ENCODE peak calls at places on chromosome 2, in six cellular contexts. One of them, this sample, is unnamed.

GRCh38 chr2:10871978-10872377 is 39.8 kb upstream of the KCNF1 start:
- DNase-seq in anterior cingulate cortex: no peak
- DNase-seq in choroid plexus epithelial cell: no peak
- DNase-seq in AG08396: no peak
- DNase-seq in PC-3: no peak
- DNase-seq in fibroblast of lung: no peak
- DNase-seq in this sample: no peak

GRCh38 chr2:124753842-124754241 is 728.8 kb downstream of the CNTNAP5 start:
- DNase-seq in choroid plexus epithelial cell: no peak
- DNase-seq in PC-3: no peak
- DNase-seq in anterior cingulate cortex: no peak
- DNase-seq in AG08396: no peak
- DNase-seq in fibroblast of lung: no peak
- DNase-seq in this sample: no peak

GRCh38 chr2:228599781-228600180 is 418.3 kb upstream of the SPHKAP start:
- DNase-seq in choroid plexus epithelial cell: no peak
- DNase-seq in AG08396: no peak
- DNase-seq in fibroblast of lung: no peak
- DNase-seq in anterior cingulate cortex: no peak
- DNase-seq in PC-3: no peak
- DNase-seq in this sample: no peak

GRCh38 chr2:86298411-86299390 is 38.7 kb downstream of the REEP1 start:
- DNase-seq in anterior cingulate cortex: peak; percentile 19
- DNase-seq in AG08396: peak; percentile 43
- DNase-seq in choroid plexus epithelial cell: no peak
- DNase-seq in fibroblast of lung: no peak
- DNase-seq in PC-3: peak; percentile 16
- DNase-seq in this sample: peak; percentile 17

GRCh38 chr2:233297076-233297475 is 10.5 kb upstream of the SAG start:
- DNase-seq in choroid plexus epithelial cell: no peak
- DNase-seq in PC-3: no peak
- DNase-seq in fibroblast of lung: no peak
- DNase-seq in anterior cingulate cortex: no peak
- DNase-seq in AG08396: no peak
- DNase-seq in this sample: no peak

GRCh38 chr2:232318175-232318855 is 60.2 kb upstream of the ALPP start:
- DNase-seq in AG08396: no peak
- DNase-seq in choroid plexus epithelial cell: no peak
- DNase-seq in PC-3: no peak
- DNase-seq in fibroblast of lung: no peak
- DNase-seq in anterior cingulate cortex: no peak
- DNase-seq in this sample: no peak

GRCh38 chr2:974454-974853 is 23.8 kb downstream of the SNTG2 start:
- DNase-seq in fibroblast of lung: no peak
- DNase-seq in AG08396: no peak
- DNase-seq in PC-3: no peak
- DNase-seq in anterior cingulate cortex: no peak
- DNase-seq in choroid plexus epithelial cell: peak; percentile 77
- DNase-seq in this sample: no peak

GRCh38 chr2:178044836-178045235 is 27.7 kb downstream of the PDE11A start:
- DNase-seq in choroid plexus epithelial cell: no peak
- DNase-seq in fibroblast of lung: no peak
- DNase-seq in anterior cingulate cortex: no peak
- DNase-seq in PC-3: no peak
- DNase-seq in AG08396: no peak
- DNase-seq in this sample: no peak

GRCh38 chr2:121147766-121148165 is 137.2 kb downstream of the TFCP2L1 start:
- DNase-seq in PC-3: peak; percentile 76
- DNase-seq in AG08396: no peak
- DNase-seq in choroid plexus epithelial cell: no peak
- DNase-seq in anterior cingulate cortex: no peak
- DNase-seq in fibroblast of lung: no peak
- DNase-seq in this sample: no peak

GRCh38 chr2:219576505-219577388 is 4.6 kb downstream of the INHA start:
- DNase-seq in fibroblast of lung: no peak
- DNase-seq in choroid plexus epithelial cell: no peak
- DNase-seq in AG08396: no peak
- DNase-seq in anterior cingulate cortex: no peak
- DNase-seq in PC-3: peak; percentile 75
- DNase-seq in this sample: peak; percentile 32

GRCh38 chr2:30886101-30886500 is 78.9 kb upstream of the CAPN13 start:
- DNase-seq in anterior cingulate cortex: no peak
- DNase-seq in choroid plexus epithelial cell: no peak
- DNase-seq in fibroblast of lung: no peak
- DNase-seq in AG08396: no peak
- DNase-seq in PC-3: peak; percentile 60
- DNase-seq in this sample: no peak

This sample was measured in T47D.